ENCODE peak calls at places on chromosomes 6 and 20, in four cellular contexts. One of them, this sample, is unnamed.

GRCh38 chr6:7000825-7001777 is 106.7 kb upstream of the RREB1 start:
- DNase-seq in endothelial cell of umbilical vein: no peak
- DNase-seq in K562: no peak
- DNase-seq in IMR-90: no peak
- DNase-seq in this sample: no peak

GRCh38 chr20:45229264-45230056 is 8.3 kb downstream of the SEMG2 start:
- DNase-seq in IMR-90: no peak
- DNase-seq in K562: peak
- DNase-seq in endothelial cell of umbilical vein: no peak
- DNase-seq in this sample: no peak

GRCh38 chr6:75546401-75546800 is 52.8 kb upstream of the FILIP1 start:
- DNase-seq in endothelial cell of umbilical vein: peak
- DNase-seq in K562: no peak
- DNase-seq in IMR-90: peak
- DNase-seq in this sample: no peak

GRCh38 chr6:2534406-2535139 is 216.1 kb downstream of the MYLK4 start:
- DNase-seq in endothelial cell of umbilical vein: peak
- DNase-seq in K562: no peak
- DNase-seq in IMR-90: no peak
- DNase-seq in this sample: no peak

GRCh38 chr6:143941852-143942627 is 66.0 kb downstream of the PLAGL1 start:
- DNase-seq in endothelial cell of umbilical vein: no peak
- DNase-seq in K562: peak
- DNase-seq in IMR-90: peak
- DNase-seq in this sample: no peak

GRCh38 chr6:117351521-117351920 is 74.2 kb downstream of the ROS1 start:
- DNase-seq in K562: no peak
- DNase-seq in IMR-90: no peak
- DNase-seq in endothelial cell of umbilical vein: no peak
- DNase-seq in this sample: no peak

GRCh38 chr6:142381845-142382378 is 80.1 kb downstream of the ADGRG6 start:
- DNase-seq in K562: no peak
- DNase-seq in endothelial cell of umbilical vein: no peak
- DNase-seq in IMR-90: peak
- DNase-seq in this sample: no peak

GRCh38 chr6:68134796-68135195 is 500.3 kb upstream of the ADGRB3 start:
- DNase-seq in endothelial cell of umbilical vein: no peak
- DNase-seq in IMR-90: no peak
- DNase-seq in K562: no peak
- DNase-seq in this sample: no peak

GRCh38 chr20:20759132-20759531 is 46.7 kb upstream of the RALGAPA2 start:
- DNase-seq in IMR-90: no peak
- DNase-seq in endothelial cell of umbilical vein: peak
- DNase-seq in K562: no peak
- DNase-seq in this sample: no peak

GRCh38 chr6:157537518-157537917 is 156.5 kb downstream of the ZDHHC14 start:
- DNase-seq in endothelial cell of umbilical vein: no peak
- DNase-seq in IMR-90: peak
- DNase-seq in K562: no peak
- DNase-seq in this sample: no peak

GRCh38 chr6:14472964-14473363 is 355.4 kb downstream of the CD83 start:
- DNase-seq in IMR-90: peak
- DNase-seq in endothelial cell of umbilical vein: no peak
- DNase-seq in K562: peak
- DNase-seq in this sample: no peak

GRCh38 chr6:149857541-149857940 is 6.6 kb downstream of the LRP11 start:
- DNase-seq in endothelial cell of umbilical vein: no peak
- DNase-seq in K562: no peak
- DNase-seq in IMR-90: no peak
- DNase-seq in this sample: no peak

DNA sequence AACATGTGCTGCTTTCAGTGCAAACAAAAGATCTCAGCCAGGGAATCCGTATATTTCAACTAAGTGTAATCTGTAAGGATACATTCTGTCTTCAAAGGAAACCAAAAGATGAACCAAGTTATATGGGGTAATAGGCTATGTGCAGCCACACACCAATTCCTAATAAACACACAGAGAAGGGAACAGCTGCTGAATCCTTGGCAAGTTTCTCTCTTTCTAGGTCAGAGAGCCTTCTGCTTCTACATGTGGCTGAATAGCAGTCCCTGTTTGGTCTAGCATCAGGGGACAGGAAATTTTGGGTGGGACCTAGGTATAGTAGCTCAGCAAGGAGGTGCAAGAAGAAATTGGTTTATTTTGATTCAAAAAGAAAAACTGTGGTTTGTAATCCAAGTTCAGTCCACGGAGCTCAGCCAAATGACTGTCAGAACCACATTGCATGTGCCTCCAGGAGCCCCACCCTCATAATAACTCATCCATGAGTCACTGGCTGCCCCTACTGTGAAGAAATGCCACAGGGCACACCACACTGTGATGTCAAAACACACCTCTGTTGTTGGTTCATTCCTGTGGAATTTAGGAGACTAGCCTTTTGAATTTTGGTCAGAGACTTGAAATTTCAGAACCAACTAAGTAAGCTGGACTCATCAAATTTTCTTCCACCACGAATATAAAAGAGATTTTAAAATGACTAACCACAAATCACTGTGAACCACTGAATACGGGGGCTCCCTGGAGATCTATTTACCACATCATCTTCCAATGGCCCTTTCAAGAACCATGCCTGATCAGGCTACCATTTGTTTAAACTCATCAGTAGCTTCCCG is 21.1 kb downstream of the SPTLC3 start:
- DNase-seq in K562: no peak
- DNase-seq in endothelial cell of umbilical vein: peak
- DNase-seq in IMR-90: peak
- DNase-seq in this sample: no peak
- TF ChIP-seq FOS in K562: no peak
- TF ChIP-seq FOS in endothelial cell of umbilical vein: peak
- TF ChIP-seq FOS in IMR-90: peak
- TF ChIP-seq FOS in this sample: no peak

GRCh38 chr20:64242003-64242796 is 13.3 kb upstream of the PCMTD2 start:
- DNase-seq in K562: no peak
- DNase-seq in IMR-90: no peak
- DNase-seq in endothelial cell of umbilical vein: no peak
- DNase-seq in this sample: no peak

GRCh38 chr20:64239449-64240242 is 15.9 kb upstream of the PCMTD2 start:
- DNase-seq in IMR-90: no peak
- DNase-seq in endothelial cell of umbilical vein: no peak
- DNase-seq in K562: no peak
- DNase-seq in this sample: no peak

GRCh38 chr20:64241061-64241460 is 14.5 kb upstream of the PCMTD2 start:
- DNase-seq in K562: peak
- DNase-seq in IMR-90: no peak
- DNase-seq in endothelial cell of umbilical vein: no peak
- DNase-seq in this sample: no peak

GRCh38 chr20:64238851-64239387 is 16.6 kb upstream of the PCMTD2 start:
- DNase-seq in IMR-90: no peak
- DNase-seq in K562: no peak
- DNase-seq in endothelial cell of umbilical vein: no peak
- DNase-seq in this sample: peak

DNA sequence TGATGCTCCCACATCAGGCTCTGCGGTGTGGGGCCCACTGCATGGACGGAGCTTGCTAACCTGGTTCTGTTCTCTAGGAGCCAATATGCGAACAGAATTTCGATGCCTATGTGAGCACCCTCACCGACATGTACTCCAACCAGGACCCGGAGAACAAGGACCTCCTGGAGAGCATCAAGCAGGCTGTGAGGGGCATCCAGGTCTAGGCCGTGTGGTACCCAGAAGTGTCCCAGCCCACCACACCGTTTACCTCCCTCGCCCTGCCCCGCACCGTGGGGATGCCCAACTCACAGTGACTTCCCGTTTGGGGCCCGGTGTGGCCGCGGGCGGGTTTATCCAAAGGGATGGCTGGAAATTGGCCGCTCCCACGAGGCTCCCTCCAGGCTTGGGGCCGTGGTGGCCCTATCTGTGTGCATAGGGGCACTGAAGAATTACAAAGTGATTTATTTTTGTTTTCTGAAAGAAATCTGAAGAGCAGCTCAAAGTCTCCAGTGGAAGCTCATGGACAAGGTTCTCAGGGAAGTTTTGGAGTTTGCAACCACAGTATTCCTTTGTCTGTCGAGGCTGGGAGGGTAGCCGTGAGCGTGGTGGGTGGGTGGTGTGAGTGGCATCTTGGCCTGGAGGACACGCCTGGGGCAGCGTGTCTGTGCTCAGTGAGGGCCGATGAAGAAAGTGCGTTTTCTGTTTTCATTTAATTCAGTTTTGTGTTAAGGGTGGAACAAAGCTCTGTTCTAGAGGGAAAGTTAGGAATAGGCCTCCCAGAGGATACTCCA is 15.1 kb upstream of the PCMTD2 start:
- DNase-seq in K562: no peak
- DNase-seq in IMR-90: no peak
- DNase-seq in endothelial cell of umbilical vein: no peak
- DNase-seq in this sample: no peak
- TF ChIP-seq FOS in K562: no peak
- TF ChIP-seq FOS in IMR-90: no peak
- TF ChIP-seq FOS in endothelial cell of umbilical vein: no peak
- TF ChIP-seq FOS in this sample: no peak

DNA sequence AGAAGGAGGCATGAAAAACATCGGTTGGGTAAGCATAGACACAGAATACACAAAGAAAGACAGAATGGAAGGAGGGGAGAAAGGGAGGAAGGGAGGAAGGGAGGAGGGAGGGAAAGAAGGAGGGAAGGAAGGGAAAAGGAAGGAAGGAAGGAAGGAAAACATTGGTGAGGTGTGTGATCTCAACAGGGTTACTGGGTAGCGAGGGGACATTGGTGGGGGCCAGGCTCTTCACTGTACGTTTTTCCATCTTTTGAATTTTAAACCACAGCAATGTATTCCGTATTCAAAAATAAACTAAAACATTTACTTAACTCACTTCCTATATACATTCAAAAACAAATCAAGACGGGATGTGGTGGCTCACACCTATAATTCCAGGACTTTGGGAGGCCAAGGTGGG is 20.7 kb upstream of the BPIFA2 start:
- DNase-seq in IMR-90: no peak
- DNase-seq in K562: no peak
- DNase-seq in endothelial cell of umbilical vein: no peak
- DNase-seq in this sample: no peak
- TF ChIP-seq FOS in IMR-90: no peak
- TF ChIP-seq FOS in K562: no peak
- TF ChIP-seq FOS in endothelial cell of umbilical vein: no peak
- TF ChIP-seq FOS in this sample: no peak

DNA sequence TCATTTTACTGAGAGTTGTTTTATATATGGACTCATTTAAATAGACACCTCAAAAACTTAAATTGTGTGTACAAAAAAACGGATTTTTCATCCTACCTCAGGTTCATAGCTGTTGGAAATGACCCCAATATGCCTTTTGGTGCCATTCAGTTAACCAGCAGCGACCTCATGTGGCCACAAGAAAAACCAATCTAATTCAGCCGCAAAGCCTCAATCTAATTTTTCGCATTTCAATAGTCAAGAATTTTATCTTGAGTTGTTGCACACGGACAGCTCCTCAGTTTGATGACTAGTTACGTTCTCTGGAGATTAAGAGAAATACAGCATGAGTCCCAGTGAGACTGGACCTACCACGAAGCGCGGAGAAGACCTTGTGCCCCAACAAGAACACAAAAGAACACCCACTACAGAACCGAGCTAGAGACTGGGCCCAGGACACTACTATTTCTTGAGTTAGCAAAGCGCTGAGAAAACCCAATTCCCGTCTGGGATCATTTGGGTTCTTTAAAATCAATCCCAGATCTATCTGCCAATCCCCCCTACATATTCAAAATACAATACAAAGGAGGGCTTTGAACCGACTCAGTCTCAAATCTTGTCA is 1.1 kb downstream of the TCP11 start:
- DNase-seq in IMR-90: peak
- DNase-seq in K562: peak
- DNase-seq in endothelial cell of umbilical vein: peak
- DNase-seq in this sample: peak
- TF ChIP-seq FOS in IMR-90: no peak
- TF ChIP-seq FOS in K562: no peak
- TF ChIP-seq FOS in endothelial cell of umbilical vein: no peak
- TF ChIP-seq FOS in this sample: no peak